ENCODE peak calls at places on chromosome 10, in four cellular contexts. One of them, this sample, is unnamed.

GRCh38 chr10:60414877-60415585 is 25.4 kb upstream of the ANK3 start:
- DNase-seq in K562: no peak
- DNase-seq in HepG2: no peak
- DNase-seq in H1: no peak
- DNase-seq in this sample: peak

GRCh38 chr10:84352251-84352842 is 24.0 kb downstream of the CCSER2 start:
- DNase-seq in K562: peak
- DNase-seq in HepG2: peak
- DNase-seq in H1: no peak
- DNase-seq in this sample: peak

GRCh38 chr10:13632879-13633437 is 46.2 kb downstream of the PRPF18 start:
- DNase-seq in K562: no peak
- DNase-seq in HepG2: no peak
- DNase-seq in H1: no peak
- DNase-seq in this sample: no peak

GRCh38 chr10:36172054-36172531 is 530.0 kb upstream of the FZD8 start:
- DNase-seq in K562: no peak
- DNase-seq in HepG2: no peak
- DNase-seq in H1: no peak
- DNase-seq in this sample: no peak

GRCh38 chr10:17655009-17655408 is 11.1 kb downstream of the STAM start:
- DNase-seq in K562: no peak
- DNase-seq in HepG2: no peak
- DNase-seq in H1: no peak
- DNase-seq in this sample: no peak

GRCh38 chr10:101687088-101687487 is 7.9 kb downstream of the FBXW4 start:
- DNase-seq in K562: no peak
- DNase-seq in HepG2: no peak
- DNase-seq in H1: no peak
- DNase-seq in this sample: no peak

GRCh38 chr10:131270461-131271190 is 40.9 kb downstream of the TCERG1L start:
- DNase-seq in K562: no peak
- DNase-seq in HepG2: no peak
- DNase-seq in H1: no peak
- DNase-seq in this sample: no peak

GRCh38 chr10:62738916-62739315 is 65.6 kb upstream of the ADO start:
- DNase-seq in K562: no peak
- DNase-seq in HepG2: no peak
- DNase-seq in H1: no peak
- DNase-seq in this sample: no peak

GRCh38 chr10:131492211-131492610 is 180.7 kb upstream of the TCERG1L start:
- DNase-seq in K562: no peak
- DNase-seq in HepG2: no peak
- DNase-seq in H1: no peak
- DNase-seq in this sample: no peak

GRCh38 chr10:105691811-105692210 is 1050.7 kb downstream of the SORCS3 start:
- DNase-seq in K562: no peak
- DNase-seq in HepG2: no peak
- DNase-seq in H1: no peak
- DNase-seq in this sample: peak

GRCh38 chr10:14560274-14560673 is 214.4 kb downstream of the FAM107B start:
- DNase-seq in K562: no peak
- DNase-seq in HepG2: no peak
- DNase-seq in H1: no peak
- DNase-seq in this sample: peak

GRCh38 chr10:95651346-95652115 is 5.0 kb downstream of the ALDH18A1 start:
- DNase-seq in K562: no peak
- DNase-seq in HepG2: no peak
- DNase-seq in H1: no peak
- DNase-seq in this sample: no peak

GRCh38 chr10:128178319-128178937 is 52.2 kb upstream of the MKI67 start:
- DNase-seq in K562: peak
- DNase-seq in HepG2: peak
- DNase-seq in H1: peak
- DNase-seq in this sample: peak

GRCh38 chr10:20858292-20859124 is 38.6 kb downstream of the NEBL start:
- DNase-seq in K562: peak
- DNase-seq in HepG2: peak
- DNase-seq in H1: no peak
- DNase-seq in this sample: peak

GRCh38 chr10:24848169-24848688 is 104.2 kb downstream of the PRTFDC1 start:
- DNase-seq in K562: no peak
- DNase-seq in HepG2: no peak
- DNase-seq in H1: no peak
- DNase-seq in this sample: no peak

GRCh38 chr10:21427804-21428481 is 97.5 kb downstream of the SKIDA1 start:
- DNase-seq in K562: no peak
- DNase-seq in HepG2: peak
- DNase-seq in H1: no peak
- DNase-seq in this sample: no peak

GRCh38 chr10:33746878-33747277 is 412.4 kb upstream of the NRP1 start:
- DNase-seq in K562: no peak
- DNase-seq in HepG2: no peak
- DNase-seq in H1: no peak
- DNase-seq in this sample: no peak

GRCh38 chr10:79162861-79163662 is 94.3 kb downstream of the ZMIZ1 start:
- DNase-seq in K562: no peak
- DNase-seq in HepG2: no peak
- DNase-seq in H1: no peak
- DNase-seq in this sample: peak

GRCh38 chr10:117339979-117340378 is 35.3 kb downstream of the PDZD8 start:
- DNase-seq in K562: no peak
- DNase-seq in HepG2: no peak
- DNase-seq in H1: no peak
- DNase-seq in this sample: no peak

GRCh38 chr10:71941318-71941717 is 22.9 kb upstream of the CHST3 start:
- DNase-seq in K562: no peak
- DNase-seq in HepG2: no peak
- DNase-seq in H1: no peak
- DNase-seq in this sample: no peak

GRCh38 chr10:95758351-95759025 is 2.5 kb downstream of the ENTPD1 start:
- DNase-seq in K562: peak
- DNase-seq in HepG2: no peak
- DNase-seq in H1: no peak
- DNase-seq in this sample: no peak

GRCh38 chr10:78691301-78692030 is 377.3 kb upstream of the ZMIZ1 start:
- DNase-seq in K562: no peak
- DNase-seq in HepG2: no peak
- DNase-seq in H1: no peak
- DNase-seq in this sample: no peak

GRCh38 chr10:102435529-102436233 is 3.3 kb upstream of the CUEDC2 start:
- DNase-seq in K562: peak
- DNase-seq in HepG2: no peak
- DNase-seq in H1: no peak
- DNase-seq in this sample: no peak

GRCh38 chr10:49173201-49173772 is 14.9 kb downstream of the TMEM273 start:
- DNase-seq in K562: peak
- DNase-seq in HepG2: no peak
- DNase-seq in H1: no peak
- DNase-seq in this sample: no peak

GRCh38 chr10:78215645-78216044 is 182.0 kb downstream of the RPS24 start:
- DNase-seq in K562: no peak
- DNase-seq in HepG2: no peak
- DNase-seq in H1: no peak
- DNase-seq in this sample: no peak

GRCh38 chr10:117175215-117175900 is 21.9 kb upstream of the KCNK18 start:
- DNase-seq in K562: no peak
- DNase-seq in HepG2: no peak
- DNase-seq in H1: no peak
- DNase-seq in this sample: peak

GRCh38 chr10:122062831-122063674 is 74.1 kb downstream of the TACC2 start:
- DNase-seq in K562: peak
- DNase-seq in HepG2: peak
- DNase-seq in H1: peak
- DNase-seq in this sample: peak

GRCh38 chr10:89279449-89279869 is 22.4 kb upstream of the IFIT2 start:
- DNase-seq in K562: no peak
- DNase-seq in HepG2: no peak
- DNase-seq in H1: no peak
- DNase-seq in this sample: peak

DNA sequence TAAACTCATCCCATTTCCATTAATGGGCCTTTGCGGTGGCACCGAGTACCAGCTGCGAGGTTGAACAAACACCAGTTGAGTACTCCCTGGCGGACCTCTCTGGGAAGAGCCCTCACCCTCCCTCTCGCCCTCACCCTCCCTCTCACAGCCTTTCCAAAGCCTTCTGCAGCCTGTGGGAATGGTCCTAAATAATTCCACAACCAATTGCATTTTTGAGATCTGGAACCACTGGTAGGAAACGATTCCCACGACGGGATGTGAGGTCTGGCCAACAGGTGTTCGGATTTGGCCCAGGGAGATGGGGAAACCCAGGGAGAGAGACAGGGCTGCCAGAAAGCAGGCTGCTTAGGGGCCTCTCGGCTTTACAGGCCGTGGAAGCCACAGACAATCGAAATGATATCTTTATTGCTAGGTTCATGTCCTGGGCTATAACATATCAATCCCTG is 5.3 kb downstream of the PTF1A start:
- DNase-seq in K562: no peak
- DNase-seq in HepG2: no peak
- DNase-seq in H1: no peak
- DNase-seq in this sample: no peak
- TF ChIP-seq RNF2 in K562: no peak
- TF ChIP-seq RNF2 in HepG2: no peak
- TF ChIP-seq RNF2 in H1: peak
- TF ChIP-seq RNF2 in this sample: no peak

GRCh38 chr10:76082956-76083355 is 651.5 kb downstream of the LRMDA start:
- DNase-seq in K562: no peak
- DNase-seq in HepG2: no peak
- DNase-seq in H1: peak
- DNase-seq in this sample: peak

GRCh38 chr10:76085002-76085401 is 653.6 kb downstream of the LRMDA start:
- DNase-seq in K562: no peak
- DNase-seq in HepG2: no peak
- DNase-seq in H1: no peak
- DNase-seq in this sample: no peak

GRCh38 chr10:76080991-76081390 is 649.6 kb downstream of the LRMDA start:
- DNase-seq in K562: no peak
- DNase-seq in HepG2: no peak
- DNase-seq in H1: no peak
- DNase-seq in this sample: no peak

GRCh38 chr10:76082232-76082631 is 650.8 kb downstream of the LRMDA start:
- DNase-seq in K562: no peak
- DNase-seq in HepG2: no peak
- DNase-seq in H1: no peak
- DNase-seq in this sample: no peak

GRCh38 chr10:76080406-76080805 is 649.0 kb downstream of the LRMDA start:
- DNase-seq in K562: no peak
- DNase-seq in HepG2: no peak
- DNase-seq in H1: no peak
- DNase-seq in this sample: no peak
- TF ChIP-seq RNF2 in K562: no peak
- TF ChIP-seq RNF2 in HepG2: no peak
- TF ChIP-seq RNF2 in H1: no peak
- TF ChIP-seq RNF2 in this sample: no peak

DNA sequence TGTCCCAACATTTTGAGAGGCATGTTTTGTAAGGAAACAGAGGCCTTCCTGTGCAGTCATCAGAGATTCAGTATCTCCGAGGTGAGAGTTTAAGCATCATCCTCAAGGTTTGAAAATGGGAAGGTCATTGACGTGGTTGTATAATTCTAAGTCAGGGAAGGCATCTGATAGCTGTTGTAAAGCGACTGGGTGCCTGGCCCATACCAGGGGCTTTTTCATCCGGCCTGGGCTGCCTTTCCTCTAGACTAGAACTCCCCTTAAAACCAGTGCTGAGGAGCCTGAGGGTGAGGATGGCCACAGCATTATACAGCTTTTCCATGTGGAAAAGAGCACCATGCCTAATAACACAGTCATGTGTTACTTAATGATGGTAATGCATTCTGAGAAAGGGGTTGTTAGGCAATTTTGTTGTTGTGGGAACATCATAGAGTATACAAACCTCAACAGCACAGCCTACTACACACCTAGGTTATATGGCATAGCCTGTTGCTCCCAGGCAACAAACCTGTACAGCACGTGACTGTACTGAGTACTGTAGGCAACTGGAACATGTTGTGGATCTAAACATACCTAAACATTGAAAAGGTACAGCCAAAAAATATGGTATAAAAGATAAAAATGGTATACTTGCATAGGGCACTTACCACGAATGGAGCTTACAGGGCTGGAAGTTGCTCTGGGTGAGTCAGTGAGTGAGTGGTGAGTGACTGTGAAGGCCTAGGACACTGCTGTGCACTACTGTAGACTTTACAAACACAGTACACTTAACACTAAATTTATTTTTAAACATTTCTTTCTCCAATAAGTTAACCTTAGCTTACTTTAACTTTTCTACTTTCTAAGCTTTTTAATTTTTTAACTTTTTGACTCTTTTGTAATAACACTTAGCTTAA is 13.5 kb upstream of the CACUL1 start:
- DNase-seq in K562: peak
- DNase-seq in HepG2: no peak
- DNase-seq in H1: no peak
- DNase-seq in this sample: no peak
- TF ChIP-seq RNF2 in K562: no peak
- TF ChIP-seq RNF2 in HepG2: no peak
- TF ChIP-seq RNF2 in H1: no peak
- TF ChIP-seq RNF2 in this sample: no peak

GRCh38 chr10:30586828-30587227 is 42.7 kb downstream of the LYZL2 start:
- DNase-seq in K562: no peak
- DNase-seq in HepG2: no peak
- DNase-seq in H1: no peak
- DNase-seq in this sample: no peak

GRCh38 chr10:30587522-30588031 is 42.0 kb downstream of the LYZL2 start:
- DNase-seq in K562: peak
- DNase-seq in HepG2: peak
- DNase-seq in H1: no peak
- DNase-seq in this sample: no peak

GRCh38 chr10:30581779-30582380 is 47.7 kb downstream of the LYZL2 start:
- DNase-seq in K562: peak
- DNase-seq in HepG2: peak
- DNase-seq in H1: no peak
- DNase-seq in this sample: peak

GRCh38 chr10:30580241-30580640 is 49.3 kb downstream of the LYZL2 start:
- DNase-seq in K562: no peak
- DNase-seq in HepG2: no peak
- DNase-seq in H1: no peak
- DNase-seq in this sample: no peak

DNA sequence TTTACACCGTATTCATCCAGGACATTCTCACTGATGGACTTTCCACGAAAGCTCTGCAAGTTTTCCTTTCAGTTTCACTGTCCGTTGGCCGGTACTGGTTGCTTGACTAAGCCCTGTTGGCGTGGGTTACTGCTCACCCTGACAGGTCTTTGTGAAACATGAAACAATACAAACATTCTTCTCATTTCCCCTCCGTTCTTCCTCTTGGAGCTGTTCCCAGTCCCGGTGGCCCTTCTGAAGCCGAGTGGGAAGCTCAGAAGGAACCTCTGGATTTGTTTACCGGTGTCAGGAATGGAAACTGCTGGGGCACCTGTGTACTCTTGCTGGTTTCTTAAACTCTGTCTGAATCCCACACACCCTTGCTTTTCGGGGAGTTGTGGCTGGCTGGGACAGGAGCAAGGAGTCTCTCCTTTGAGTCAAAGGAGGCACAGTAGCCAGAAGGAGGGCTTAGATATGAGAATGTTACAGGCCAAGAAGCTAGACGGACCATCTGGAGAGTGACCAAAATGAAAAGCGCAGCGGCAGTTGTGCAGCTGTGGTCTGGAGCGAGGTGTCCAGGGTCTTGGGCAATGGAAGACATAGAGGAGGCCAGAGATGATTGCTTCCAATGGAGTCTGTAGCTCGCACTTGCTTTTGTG is 45.7 kb downstream of the LYZL2 start:
- DNase-seq in K562: peak
- DNase-seq in HepG2: peak
- DNase-seq in H1: no peak
- DNase-seq in this sample: peak
- TF ChIP-seq RNF2 in K562: no peak
- TF ChIP-seq RNF2 in HepG2: no peak
- TF ChIP-seq RNF2 in H1: no peak
- TF ChIP-seq RNF2 in this sample: no peak

This sample was measured in A549.